ENCODE peak calls at places on chromosomes 16 and 17, in six cellular contexts. E, A, B, P, W and R are unnamed samples.
A peak's percentile ranks its signal among the peaks of the same experiment; 100 is the strongest.

GRCh38 chr17:27670791-27671590 is 40.0 kb downstream of the LGALS9 start:
- DNase-seq in E (no peak), W (no peak), B (no peak), P (no peak), A (no peak), R (no peak)

GRCh38 chr16:11201498-11202259 is 54.3 kb downstream of the SOCS1 start:
- DNase-seq in B (no peak), W (no peak), E (no peak), P (no peak), A (peak; percentile 67), R (no peak)

GRCh38 chr17:35082073-35082657 is 18.7 kb upstream of the RFFL start:
- DNase-seq in B (no peak), W (no peak), A (peak; percentile 9), P (no peak), E (no peak), R (no peak)

GRCh38 chr17:39867891-39868553 is at the start of gene ZPBP2:
- DNase-seq in E (no peak), W (no peak), A (no peak), B (no peak), P (peak; percentile 46), R (no peak)

GRCh38 chr17:77508047-77508715 is 367.4 kb downstream of the SEC14L1 start:
- DNase-seq in A (peak; percentile 63), W (no peak), E (no peak), B (no peak), P (no peak), R (no peak)

GRCh38 chr16:53091508-53092211 is 36.9 kb downstream of the CHD9 start:
- DNase-seq in P (peak; percentile 62), B (peak; percentile 75), A (no peak), E (no peak), W (peak; percentile 76), R (no peak)

GRCh38 chr17:79463421-79464309 is 147.2 kb downstream of the RBFOX3 start:
- DNase-seq in P (no peak), E (no peak), A (no peak), B (no peak), W (no peak), R (no peak)

GRCh38 chr17:66849136-66849655 is 14.3 kb downstream of the CACNG5 start:
- DNase-seq in B (no peak), W (no peak), A (no peak), P (no peak), E (no peak), R (no peak)

GRCh38 chr17:64507418-64507766 is 615 bp downstream of the CEP95 start:
- DNase-seq in B (no peak), W (no peak), P (peak; percentile 58), A (peak; percentile 76), E (no peak), R (no peak)

GRCh38 chr16:9077001-9077809 is 14.2 kb upstream of the HAPSTR1 start:
- DNase-seq in B (no peak), E (no peak), P (no peak), W (no peak), A (peak; percentile 31), R (no peak)

GRCh38 chr17:73865825-73866224 is 221.6 kb upstream of the SDK2 start:
- DNase-seq in E (no peak), B (no peak), A (no peak), W (no peak), P (no peak), R (no peak)

GRCh38 chr16:559411-560207 is 585 bp upstream of the PRR35 start:
- DNase-seq in E (no peak), B (no peak), P (no peak), A (no peak), W (no peak), R (no peak)

GRCh38 chr17:45042346-45043120 is 8.9 kb downstream of the DCAKD start:
- DNase-seq in W (no peak), P (peak; percentile 22), E (no peak), B (no peak), A (no peak), R (no peak)

GRCh38 chr17:61402978-61403845 is 3.6 kb downstream of the TBX2 start:
- DNase-seq in E (no peak), W (no peak), B (no peak), P (no peak), A (no peak), R (no peak)

GRCh38 chr17:18159551-18160120 is 24.0 kb upstream of the ALKBH5 start:
- DNase-seq in W (no peak), E (no peak), B (no peak), P (no peak), A (no peak), R (no peak)

GRCh38 chr17:76714822-76715461 is 4.2 kb upstream of the MXRA7 start:
- DNase-seq in E (peak; percentile 68), P (peak; percentile 64), B (peak; percentile 84), A (no peak), W (peak; percentile 83), R (peak; percentile 92)

GRCh38 chr17:71553381-71553780 is 567.4 kb upstream of the SOX9 start:
- DNase-seq in W (no peak), E (no peak), B (no peak), P (no peak), A (no peak), R (no peak)

GRCh38 chr17:71548540-71549190 is 572.2 kb upstream of the SOX9 start:
- DNase-seq in A (no peak), P (no peak), B (no peak), E (no peak), W (no peak), R (no peak)

GRCh38 chr17:71550675-71551074 is 570.1 kb upstream of the SOX9 start:
- DNase-seq in A (no peak), B (no peak), P (no peak), E (no peak), W (no peak), R (no peak)

GRCh38 chr17:71546369-71546864 is 574.4 kb upstream of the SOX9 start:
- DNase-seq in P (no peak), E (no peak), B (no peak), A (no peak), W (no peak), R (no peak)

DNA sequence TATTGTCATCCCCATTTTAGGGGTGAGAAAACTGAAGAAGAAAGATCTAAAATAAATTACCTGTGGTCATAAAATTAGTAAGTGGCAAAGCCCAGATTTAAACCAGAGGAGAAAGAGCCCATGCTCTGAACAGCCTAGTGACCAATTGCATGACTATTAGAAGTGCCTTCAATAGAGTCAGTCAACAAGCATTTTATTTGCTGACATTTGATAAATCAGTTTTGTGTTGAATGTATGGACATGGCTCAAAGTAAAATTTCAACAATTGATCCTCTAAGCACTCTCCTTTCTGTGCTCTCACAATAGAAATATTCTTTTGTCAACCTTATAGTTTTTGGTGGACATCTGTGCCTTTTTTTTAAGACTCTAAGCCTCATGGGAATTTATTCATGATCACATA is 572.9 kb upstream of the SOX9 start:
- DNase-seq in P (no peak), E (no peak), B (no peak), A (no peak), W (no peak), R (no peak)
- TF ChIP-seq CTCF in P (no peak), E (no peak), B (no peak), A (no peak), W (no peak), R (no peak)

DNA sequence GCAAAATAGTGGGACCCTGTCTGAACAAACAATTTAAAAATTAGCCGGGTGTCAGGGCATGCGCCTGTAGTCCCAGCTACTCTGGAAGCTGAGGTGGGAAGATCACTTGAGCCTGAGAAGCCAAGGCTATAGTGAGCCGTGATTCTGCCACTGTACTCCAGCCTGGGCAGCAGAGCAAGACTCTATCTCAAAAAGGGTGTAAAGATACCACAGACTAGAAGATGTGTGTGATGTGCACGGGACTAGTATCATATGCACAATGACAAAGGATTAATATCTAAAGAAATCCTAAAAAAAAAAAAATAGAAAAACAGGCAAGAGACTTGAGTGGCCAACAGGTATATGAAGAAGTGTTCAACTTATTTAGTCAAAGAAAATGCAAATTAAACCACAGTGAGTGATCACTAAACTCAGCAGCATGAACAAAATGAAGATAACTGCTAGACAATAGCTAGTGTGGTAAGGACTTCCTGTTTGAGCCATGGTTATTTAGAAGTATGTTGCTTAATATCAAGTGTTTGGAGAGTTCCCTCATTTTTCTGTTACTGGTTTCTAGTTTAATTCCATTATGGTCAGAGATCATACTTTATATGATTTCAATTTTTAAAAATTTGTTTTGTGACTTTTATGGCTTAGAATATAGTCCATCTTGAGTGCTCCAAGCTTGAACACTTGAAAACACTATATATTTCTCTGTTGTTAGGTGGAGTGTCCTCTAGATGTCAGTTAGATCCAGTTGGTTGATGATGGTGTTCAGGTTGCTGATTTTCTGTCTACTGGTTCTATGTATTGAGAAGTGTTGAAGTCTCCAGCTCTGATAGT is 14.7 kb upstream of the SLX4 start:
- DNase-seq in B (no peak), E (no peak), W (no peak), P (no peak), A (no peak), R (no peak)
- TF ChIP-seq CTCF in B (no peak), E (no peak), W (no peak), P (no peak), A (peak; percentile 17), R (no peak)

GRCh38 chr17:9531080-9531479 is 44.5 kb downstream of the STX8 start:
- DNase-seq in W (no peak), P (no peak), E (no peak), A (no peak), B (no peak), R (no peak)

GRCh38 chr17:9532715-9533114 is 42.9 kb downstream of the STX8 start:
- DNase-seq in E (no peak), B (no peak), W (no peak), A (no peak), P (no peak), R (no peak)

GRCh38 chr17:9529033-9529748 is 46.4 kb downstream of the STX8 start:
- DNase-seq in E (no peak), B (no peak), P (peak; percentile 36), W (no peak), A (peak; percentile 7), R (no peak)
- TF ChIP-seq CTCF in E (peak; percentile 59), B (peak; percentile 48), P (peak; percentile 43), W (no peak), A (peak; percentile 67), R (no peak)

GRCh38 chr17:37700881-37701280 is 44.0 kb downstream of the HNF1B start:
- DNase-seq in A (no peak), B (no peak), W (no peak), P (no peak), E (no peak), R (no peak)

GRCh38 chr17:37698856-37699255 is 46.0 kb downstream of the HNF1B start:
- DNase-seq in B (no peak), W (no peak), E (no peak), P (no peak), A (no peak), R (no peak)

GRCh38 chr17:37699285-37699973 is 45.4 kb downstream of the HNF1B start:
- DNase-seq in A (no peak), P (no peak), W (no peak), E (no peak), B (no peak), R (no peak)

GRCh38 chr17:37702605-37703004 is 42.3 kb downstream of the HNF1B start:
- DNase-seq in P (no peak), B (no peak), E (no peak), A (no peak), W (no peak), R (no peak)

DNA sequence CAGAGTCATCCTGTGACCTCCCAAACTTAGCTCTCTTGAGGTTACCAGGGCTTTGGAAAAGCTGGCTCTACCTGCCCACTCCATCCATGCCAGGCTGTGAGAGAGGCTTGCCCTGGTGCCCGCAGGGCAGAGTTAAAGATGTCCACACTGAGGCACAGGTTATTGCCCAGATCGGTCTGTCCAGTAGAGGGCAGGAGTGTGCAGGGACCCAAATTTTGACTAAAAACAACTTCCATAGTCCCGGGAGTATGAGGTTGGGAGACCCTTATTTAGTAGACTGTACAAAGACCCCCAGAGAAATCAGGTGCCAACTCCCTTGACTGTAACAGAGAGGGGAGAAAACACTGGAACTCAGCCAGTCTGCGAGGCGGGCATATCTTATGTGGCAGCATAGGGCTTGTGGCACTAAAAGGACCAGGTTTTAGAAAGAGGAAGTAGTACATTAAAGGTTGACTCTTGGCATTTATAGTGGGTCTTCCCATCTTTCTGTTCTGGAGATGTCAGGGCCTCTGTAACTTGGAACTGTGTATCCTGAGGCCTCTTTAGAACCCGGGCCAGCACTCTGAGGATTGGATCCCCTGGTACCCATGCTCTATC is 43.3 kb downstream of the HNF1B start:
- DNase-seq in A (no peak), W (no peak), B (no peak), P (peak; percentile 74), E (no peak), R (no peak)
- TF ChIP-seq CTCF in A (peak; percentile 72), W (peak; percentile 36), B (peak; percentile 59), P (peak; percentile 74), E (peak; percentile 59), R (no peak)